ENCODE peak calls at places on chromosomes 11 and 22, in five cellular contexts. Y is GM12891, T is sigmoid colon, V is HepG2, B is esophagus muscularis mucosa. R is an unnamed sample.

GRCh38 chr22:43419371-43420080 is 7.7 kb downstream of the MPPED1 start:
- DNase-seq in Y (no peak), T (no peak), V (no peak), B (no peak), R (no peak)

GRCh38 chr22:36348760-36349159 is 39.0 kb downstream of the MYH9 start:
- DNase-seq in Y (no peak), T (no peak), V (no peak), B (no peak), R (no peak)

GRCh38 chr11:106086850-106087249 is 9.4 kb downstream of the AASDHPPT start:
- DNase-seq in Y (no peak), T (no peak), V (no peak), B (no peak), R (no peak)

GRCh38 chr22:17098379-17098819 is 13.6 kb downstream of the IL17RA start:
- DNase-seq in Y (no peak), T (peak), V (no peak), B (no peak), R (no peak)

GRCh38 chr11:2304156-2305139 is 2.6 kb downstream of the TSPAN32 start:
- DNase-seq in Y (no peak), T (peak), V (no peak), B (no peak), R (no peak)

GRCh38 chr22:36870250-36870649 is 9.4 kb downstream of the NCF4 start:
- DNase-seq in Y (no peak), T (no peak), V (no peak), B (no peak), R (no peak)

GRCh38 chr11:85685820-85686459 is at the start of gene CCDC89:
- DNase-seq in Y (no peak), T (peak), V (peak), B (peak), R (no peak)

GRCh38 chr11:46308632-46309419 is 31.4 kb downstream of the CREB3L1 start:
- DNase-seq in Y (peak), T (peak), V (peak), B (peak), R (peak)

GRCh38 chr11:119056397-119056999 is 507 bp downstream of the HYOU1 start:
- DNase-seq in Y (peak), T (peak), V (no peak), B (no peak), R (peak)

GRCh38 chr11:34926101-34926830 is 9.8 kb downstream of the PDHX start:
- DNase-seq in Y (no peak), T (no peak), V (peak), B (no peak), R (no peak)

GRCh38 chr11:90148900-90149299 is 14.4 kb downstream of the NAALAD2 start:
- DNase-seq in Y (no peak), T (no peak), V (no peak), B (no peak), R (no peak)

GRCh38 chr11:30479899-30480298 is 106.3 kb downstream of the MPPED2 start:
- DNase-seq in Y (no peak), T (no peak), V (no peak), B (no peak), R (no peak)

GRCh38 chr11:44568358-44568705 is 2.9 kb downstream of the CD82 start:
- DNase-seq in Y (no peak), T (peak), V (no peak), B (no peak), R (no peak)

GRCh38 chr11:123330948-123331347 is 99.1 kb upstream of the GRAMD1B start:
- DNase-seq in Y (no peak), T (no peak), V (no peak), B (no peak), R (no peak)

GRCh38 chr11:38305682-38306081 is 1707.6 kb upstream of the RAG2 start:
- DNase-seq in Y (no peak), T (no peak), V (no peak), B (no peak), R (no peak)

GRCh38 chr11:16603890-16604783 is 134.3 kb upstream of the C11orf58 start:
- DNase-seq in Y (no peak), T (peak), V (no peak), B (no peak), R (no peak)

GRCh38 chr11:116928102-116928777 is 90.8 kb upstream of the APOA1 start:
- DNase-seq in Y (peak), T (no peak), V (no peak), B (no peak), R (peak)

GRCh38 chr22:30028731-30029130 is 51.5 kb upstream of the HORMAD2 start:
- DNase-seq in Y (no peak), T (no peak), V (no peak), B (no peak), R (no peak)

GRCh38 chr11:45852712-45853101 is 5.4 kb downstream of the CRY2 start:
- DNase-seq in Y (peak), T (no peak), V (no peak), B (no peak), R (peak)

GRCh38 chr11:120563698-120564572 is 52.4 kb downstream of the GRIK4 start:
- DNase-seq in Y (no peak), T (no peak), V (no peak), B (no peak), R (no peak)

GRCh38 chr22:49962012-49962750 is 1.6 kb downstream of the PIM3 start:
- DNase-seq in Y (peak), T (peak), V (peak), B (peak), R (peak)
- TF ChIP-seq POLR2A in Y (no peak), T (peak), V (peak), B (peak), R (peak)

GRCh38 chr11:75337195-75337654 is 14.2 kb downstream of the ARRB1 start:
- DNase-seq in Y (no peak), T (peak), V (no peak), B (no peak), R (no peak)
- TF ChIP-seq POLR2AphosphoS5 in Y (no peak), T (no peak), V (no peak), B (no peak), R (no peak)

GRCh38 chr22:46734830-46735453 is 3.1 kb downstream of the CERK start:
- DNase-seq in Y (peak), T (no peak), V (no peak), B (no peak), R (no peak)
- TF ChIP-seq POLR2A in Y (peak), T (no peak), V (no peak), B (no peak), R (no peak)

GRCh38 chr22:39109361-39109760 is 12.3 kb downstream of the APOBEC3H start:
- DNase-seq in Y (no peak), T (no peak), V (no peak), B (no peak), R (no peak)
- TF ChIP-seq POLR2AphosphoS5 in Y (no peak), T (no peak), V (no peak), B (no peak), R (no peak)

DNA sequence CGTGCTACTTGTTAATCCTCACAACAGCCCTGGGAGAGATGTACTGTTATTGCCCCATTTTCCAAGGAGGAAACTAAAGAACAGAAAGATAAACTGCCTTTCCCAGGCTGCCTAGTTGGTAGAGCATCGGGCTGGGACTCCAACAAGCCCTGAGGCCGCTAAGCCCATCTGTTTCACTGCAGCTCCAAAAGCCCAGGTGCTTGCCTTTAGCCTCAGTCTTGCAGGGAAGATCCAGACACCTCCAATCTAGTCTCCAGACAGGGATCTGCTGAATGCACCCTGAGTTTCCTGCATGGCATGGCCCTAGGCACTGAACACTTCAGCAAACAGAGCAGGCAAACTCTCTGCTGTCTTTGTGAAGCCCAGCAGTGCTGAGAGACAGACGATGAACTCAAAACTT is 25.4 kb downstream of the SPATA19 start:
- DNase-seq in Y (no peak), T (no peak), V (no peak), B (no peak), R (no peak)
- TF ChIP-seq POLR2A in Y (no peak), T (no peak), V (no peak), B (no peak), R (no peak)

R was measured in GM12892.